ENCODE peak calls at places on chromosomes 2 and 18, in nine cellular contexts. One of them, this sample, is unnamed.

GRCh38 chr2:241852116-241852980 is 6.3 kb downstream of the PDCD1 start:
- DNase-seq in AG04450: no peak
- DNase-seq in ascending aorta: no peak
- DNase-seq in body of pancreas: no peak
- DNase-seq in suprapubic skin: no peak
- DNase-seq in esophagus muscularis mucosa: no peak
- DNase-seq in dorsolateral prefrontal cortex: peak
- DNase-seq in A549: no peak
- DNase-seq in heart left ventricle: no peak
- DNase-seq in this sample: no peak

GRCh38 chr18:79410171-79410641 is 14.5 kb downstream of the NFATC1 start:
- DNase-seq in AG04450: no peak
- DNase-seq in ascending aorta: no peak
- DNase-seq in body of pancreas: no peak
- DNase-seq in suprapubic skin: peak
- DNase-seq in esophagus muscularis mucosa: no peak
- DNase-seq in dorsolateral prefrontal cortex: peak
- DNase-seq in A549: no peak
- DNase-seq in heart left ventricle: no peak
- DNase-seq in this sample: no peak

GRCh38 chr18:74493689-74494088 is 2.5 kb upstream of the CNDP2 start:
- DNase-seq in AG04450: peak
- DNase-seq in ascending aorta: no peak
- DNase-seq in body of pancreas: peak
- DNase-seq in suprapubic skin: no peak
- DNase-seq in esophagus muscularis mucosa: no peak
- DNase-seq in dorsolateral prefrontal cortex: no peak
- DNase-seq in A549: peak
- DNase-seq in heart left ventricle: no peak
- DNase-seq in this sample: peak

GRCh38 chr2:196259507-196260481 is 88.4 kb upstream of the STK17B start:
- DNase-seq in AG04450: no peak
- DNase-seq in ascending aorta: no peak
- DNase-seq in body of pancreas: no peak
- DNase-seq in suprapubic skin: no peak
- DNase-seq in esophagus muscularis mucosa: no peak
- DNase-seq in dorsolateral prefrontal cortex: no peak
- DNase-seq in A549: peak
- DNase-seq in heart left ventricle: no peak
- DNase-seq in this sample: no peak

GRCh38 chr2:240430595-240430994 is 4.9 kb upstream of the GPC1 start:
- DNase-seq in AG04450: no peak
- DNase-seq in ascending aorta: no peak
- DNase-seq in body of pancreas: peak
- DNase-seq in suprapubic skin: peak
- DNase-seq in esophagus muscularis mucosa: no peak
- DNase-seq in dorsolateral prefrontal cortex: peak
- DNase-seq in A549: no peak
- DNase-seq in heart left ventricle: peak
- DNase-seq in this sample: no peak

GRCh38 chr2:12501469-12502147 is 215.1 kb upstream of the TRIB2 start:
- DNase-seq in AG04450: no peak
- DNase-seq in ascending aorta: no peak
- DNase-seq in body of pancreas: peak
- DNase-seq in suprapubic skin: no peak
- DNase-seq in esophagus muscularis mucosa: no peak
- DNase-seq in dorsolateral prefrontal cortex: no peak
- DNase-seq in A549: no peak
- DNase-seq in heart left ventricle: peak
- DNase-seq in this sample: no peak

GRCh38 chr2:130829020-130829419 is 7.7 kb upstream of the ARHGEF4 start:
- DNase-seq in AG04450: no peak
- DNase-seq in ascending aorta: no peak
- DNase-seq in body of pancreas: no peak
- DNase-seq in suprapubic skin: no peak
- DNase-seq in esophagus muscularis mucosa: no peak
- DNase-seq in dorsolateral prefrontal cortex: no peak
- DNase-seq in A549: peak
- DNase-seq in heart left ventricle: no peak
- DNase-seq in this sample: no peak

GRCh38 chr18:13726972-13727331 is 479 bp downstream of the RNMT start:
- DNase-seq in AG04450: no peak
- DNase-seq in ascending aorta: no peak
- DNase-seq in body of pancreas: peak
- DNase-seq in suprapubic skin: peak
- DNase-seq in esophagus muscularis mucosa: peak
- DNase-seq in dorsolateral prefrontal cortex: peak
- DNase-seq in A549: peak
- DNase-seq in heart left ventricle: no peak
- DNase-seq in this sample: peak

DNA sequence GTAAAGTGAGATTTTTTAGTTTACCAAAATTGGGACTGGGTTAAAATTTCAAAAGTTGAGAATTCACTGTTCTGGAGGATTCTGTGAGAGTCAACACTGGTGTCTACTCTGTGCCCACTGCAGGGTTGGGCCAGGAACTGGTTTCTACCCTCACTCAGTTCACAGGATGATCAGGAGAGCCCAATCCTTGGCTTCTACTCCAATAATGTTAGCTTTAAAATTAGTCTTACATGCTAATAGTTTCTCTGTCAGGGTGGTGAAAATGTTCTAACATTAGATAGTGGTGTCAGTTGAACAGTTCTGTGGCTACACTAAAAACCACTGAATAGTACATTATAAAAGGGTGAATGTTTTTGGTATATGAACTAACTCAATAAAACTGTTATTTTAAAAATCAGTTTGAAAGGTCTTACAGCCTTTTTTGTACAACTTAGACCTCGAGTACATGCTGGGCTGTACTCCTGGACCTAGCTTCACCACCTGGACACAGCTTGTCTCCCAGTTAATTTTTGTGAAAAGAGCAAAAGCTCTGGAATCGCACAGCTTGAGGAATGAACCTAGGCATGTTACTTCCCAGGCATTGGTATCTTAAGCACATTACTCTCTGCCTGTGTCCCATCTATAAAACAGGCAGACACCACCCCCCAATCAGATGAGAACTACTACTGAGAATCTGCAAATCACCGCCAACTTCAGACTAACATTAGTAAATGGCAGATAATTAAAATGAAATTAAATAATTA is 44.4 kb downstream of the ACVR1 start:
- DNase-seq in AG04450: no peak
- DNase-seq in ascending aorta: no peak
- DNase-seq in body of pancreas: no peak
- DNase-seq in suprapubic skin: no peak
- DNase-seq in esophagus muscularis mucosa: peak
- DNase-seq in dorsolateral prefrontal cortex: no peak
- DNase-seq in A549: no peak
- DNase-seq in heart left ventricle: no peak
- DNase-seq in this sample: no peak
- H3K4me3 ChIP-seq in AG04450: no peak
- H3K4me3 ChIP-seq in ascending aorta: no peak
- H3K4me3 ChIP-seq in body of pancreas: no peak
- H3K4me3 ChIP-seq in suprapubic skin: no peak
- H3K4me3 ChIP-seq in esophagus muscularis mucosa: no peak
- H3K4me3 ChIP-seq in dorsolateral prefrontal cortex: no peak
- H3K4me3 ChIP-seq in A549: no peak
- H3K4me3 ChIP-seq in heart left ventricle: no peak
- H3K4me3 ChIP-seq in this sample: no peak

GRCh38 chr2:169042856-169043255 is 11.7 kb upstream of the ABCB11 start:
- DNase-seq in AG04450: no peak
- DNase-seq in ascending aorta: no peak
- DNase-seq in body of pancreas: no peak
- DNase-seq in suprapubic skin: no peak
- DNase-seq in esophagus muscularis mucosa: no peak
- DNase-seq in dorsolateral prefrontal cortex: no peak
- DNase-seq in A549: no peak
- DNase-seq in heart left ventricle: no peak
- DNase-seq in this sample: no peak

GRCh38 chr2:169049142-169049541 is 18.0 kb upstream of the ABCB11 start:
- DNase-seq in AG04450: no peak
- DNase-seq in ascending aorta: no peak
- DNase-seq in body of pancreas: no peak
- DNase-seq in suprapubic skin: no peak
- DNase-seq in esophagus muscularis mucosa: no peak
- DNase-seq in dorsolateral prefrontal cortex: no peak
- DNase-seq in A549: no peak
- DNase-seq in heart left ventricle: no peak
- DNase-seq in this sample: no peak

GRCh38 chr2:169047253-169048250 is 16.4 kb upstream of the ABCB11 start:
- DNase-seq in AG04450: no peak
- DNase-seq in ascending aorta: no peak
- DNase-seq in body of pancreas: no peak
- DNase-seq in suprapubic skin: no peak
- DNase-seq in esophagus muscularis mucosa: no peak
- DNase-seq in dorsolateral prefrontal cortex: no peak
- DNase-seq in A549: no peak
- DNase-seq in heart left ventricle: no peak
- DNase-seq in this sample: no peak

GRCh38 chr2:169050476-169051240 is 18.7 kb upstream of the DHRS9 start:
- DNase-seq in AG04450: no peak
- DNase-seq in ascending aorta: no peak
- DNase-seq in body of pancreas: no peak
- DNase-seq in suprapubic skin: no peak
- DNase-seq in esophagus muscularis mucosa: no peak
- DNase-seq in dorsolateral prefrontal cortex: no peak
- DNase-seq in A549: peak
- DNase-seq in heart left ventricle: no peak
- DNase-seq in this sample: no peak

GRCh38 chr2:169046440-169047151 is 15.5 kb upstream of the ABCB11 start:
- DNase-seq in AG04450: no peak
- DNase-seq in ascending aorta: no peak
- DNase-seq in body of pancreas: no peak
- DNase-seq in suprapubic skin: no peak
- DNase-seq in esophagus muscularis mucosa: no peak
- DNase-seq in dorsolateral prefrontal cortex: no peak
- DNase-seq in A549: peak
- DNase-seq in heart left ventricle: no peak
- DNase-seq in this sample: no peak
- H3K27ac ChIP-seq in AG04450: no peak
- H3K27ac ChIP-seq in ascending aorta: no peak
- H3K27ac ChIP-seq in body of pancreas: no peak
- H3K27ac ChIP-seq in suprapubic skin: no peak
- H3K27ac ChIP-seq in esophagus muscularis mucosa: no peak
- H3K27ac ChIP-seq in dorsolateral prefrontal cortex: no peak
- H3K27ac ChIP-seq in A549: no peak
- H3K27ac ChIP-seq in heart left ventricle: no peak
- H3K27ac ChIP-seq in this sample: no peak

GRCh38 chr2:225042800-225043167 is 516 bp upstream of the DOCK10 start:
- DNase-seq in AG04450: no peak
- DNase-seq in ascending aorta: no peak
- DNase-seq in body of pancreas: no peak
- DNase-seq in suprapubic skin: no peak
- DNase-seq in esophagus muscularis mucosa: no peak
- DNase-seq in dorsolateral prefrontal cortex: no peak
- DNase-seq in A549: peak
- DNase-seq in heart left ventricle: no peak
- DNase-seq in this sample: no peak

GRCh38 chr2:225038076-225038571 is 4.1 kb downstream of the DOCK10 start:
- DNase-seq in AG04450: no peak
- DNase-seq in ascending aorta: no peak
- DNase-seq in body of pancreas: no peak
- DNase-seq in suprapubic skin: no peak
- DNase-seq in esophagus muscularis mucosa: no peak
- DNase-seq in dorsolateral prefrontal cortex: no peak
- DNase-seq in A549: no peak
- DNase-seq in heart left ventricle: no peak
- DNase-seq in this sample: no peak

GRCh38 chr2:225041871-225042799 is at the start of gene DOCK10:
- DNase-seq in AG04450: no peak
- DNase-seq in ascending aorta: no peak
- DNase-seq in body of pancreas: peak
- DNase-seq in suprapubic skin: no peak
- DNase-seq in esophagus muscularis mucosa: no peak
- DNase-seq in dorsolateral prefrontal cortex: peak
- DNase-seq in A549: peak
- DNase-seq in heart left ventricle: peak
- DNase-seq in this sample: peak

GRCh38 chr2:225040862-225041209 is 1.4 kb downstream of the DOCK10 start:
- DNase-seq in AG04450: no peak
- DNase-seq in ascending aorta: no peak
- DNase-seq in body of pancreas: no peak
- DNase-seq in suprapubic skin: no peak
- DNase-seq in esophagus muscularis mucosa: no peak
- DNase-seq in dorsolateral prefrontal cortex: peak
- DNase-seq in A549: peak
- DNase-seq in heart left ventricle: no peak
- DNase-seq in this sample: no peak

DNA sequence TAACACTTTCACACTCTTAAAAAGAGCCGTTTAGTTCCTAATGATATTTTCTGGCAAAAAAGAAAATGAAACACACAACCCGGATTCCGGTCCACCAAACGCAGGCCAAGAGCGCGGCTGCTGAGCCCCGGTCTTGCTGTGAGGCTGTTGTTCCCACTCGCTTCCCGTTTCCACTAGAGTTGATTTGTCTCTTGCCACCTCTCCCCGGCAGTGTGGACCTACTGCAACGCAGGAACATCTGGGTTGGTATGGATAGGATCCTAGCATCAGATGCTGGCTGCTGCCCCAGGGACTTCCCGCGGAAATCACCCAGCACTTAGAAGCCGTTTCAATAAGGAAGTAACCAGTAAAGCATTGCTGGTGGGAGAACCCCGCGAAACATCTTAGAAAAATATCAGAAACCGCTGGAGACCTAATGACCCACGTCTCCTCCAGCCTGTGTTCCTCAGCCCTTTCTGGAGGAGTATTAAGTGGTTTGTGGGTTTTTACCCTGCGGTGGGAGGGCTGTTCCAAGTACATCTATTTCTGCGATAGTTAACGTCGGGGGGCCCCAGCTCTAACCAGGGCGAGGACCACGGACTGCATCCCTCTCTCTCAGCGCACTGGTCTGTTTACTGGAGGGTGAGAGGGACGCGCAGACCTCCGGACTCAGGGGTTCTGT is 928 bp downstream of the DOCK10 start:
- DNase-seq in AG04450: no peak
- DNase-seq in ascending aorta: no peak
- DNase-seq in body of pancreas: peak
- DNase-seq in suprapubic skin: no peak
- DNase-seq in esophagus muscularis mucosa: no peak
- DNase-seq in dorsolateral prefrontal cortex: peak
- DNase-seq in A549: peak
- DNase-seq in heart left ventricle: peak
- DNase-seq in this sample: peak
- H3K4me3 ChIP-seq in AG04450: peak
- H3K4me3 ChIP-seq in ascending aorta: peak
- H3K4me3 ChIP-seq in body of pancreas: no peak
- H3K4me3 ChIP-seq in suprapubic skin: peak
- H3K4me3 ChIP-seq in esophagus muscularis mucosa: peak
- H3K4me3 ChIP-seq in dorsolateral prefrontal cortex: peak
- H3K4me3 ChIP-seq in A549: peak
- H3K4me3 ChIP-seq in heart left ventricle: peak
- H3K4me3 ChIP-seq in this sample: peak

DNA sequence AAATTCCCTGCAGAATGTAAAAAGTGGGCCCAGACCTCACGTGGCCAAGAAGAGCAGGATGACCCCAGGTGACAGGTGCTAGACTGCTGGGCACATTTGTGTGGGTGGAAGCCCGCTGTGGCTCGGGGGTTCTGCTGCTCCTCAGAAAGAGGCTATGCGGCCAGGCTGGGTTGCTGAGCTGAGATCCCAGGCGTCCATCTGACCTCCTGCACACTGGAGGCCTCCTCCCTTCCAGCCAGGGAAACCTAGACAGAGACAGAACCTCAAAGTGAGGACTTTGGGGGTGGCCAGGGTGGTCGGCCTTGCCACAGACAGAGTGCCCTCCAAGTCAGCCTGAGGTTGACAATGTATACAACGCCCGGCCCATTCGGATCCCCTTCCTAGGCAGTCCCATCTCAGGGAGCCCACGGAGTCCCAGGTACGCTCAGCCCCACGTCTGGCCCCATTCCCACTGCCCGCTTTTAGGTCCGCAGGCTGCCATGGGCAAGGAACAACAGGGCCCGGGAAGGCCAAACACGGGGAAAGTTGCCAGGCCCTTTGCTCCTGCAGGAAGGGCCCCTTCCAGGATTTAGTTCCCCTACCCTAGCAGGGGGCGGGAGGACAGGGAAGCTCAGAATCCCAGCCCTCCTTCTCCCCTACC is 75.6 kb downstream of the KIAA2012 start:
- DNase-seq in AG04450: no peak
- DNase-seq in ascending aorta: no peak
- DNase-seq in body of pancreas: no peak
- DNase-seq in suprapubic skin: no peak
- DNase-seq in esophagus muscularis mucosa: no peak
- DNase-seq in dorsolateral prefrontal cortex: no peak
- DNase-seq in A549: no peak
- DNase-seq in heart left ventricle: no peak
- DNase-seq in this sample: no peak
- H3K27ac ChIP-seq in AG04450: peak
- H3K27ac ChIP-seq in ascending aorta: no peak
- H3K27ac ChIP-seq in body of pancreas: no peak
- H3K27ac ChIP-seq in suprapubic skin: peak
- H3K27ac ChIP-seq in esophagus muscularis mucosa: peak
- H3K27ac ChIP-seq in dorsolateral prefrontal cortex: no peak
- H3K27ac ChIP-seq in A549: peak
- H3K27ac ChIP-seq in heart left ventricle: peak
- H3K27ac ChIP-seq in this sample: no peak